ENCODE peak calls at places on chromosomes 1 and 21, in four cellular contexts. Y is aorta; J is CD4-positive, alpha-beta T cell; E is heart right ventricle. M is an unnamed sample.

GRCh38 chr1:2327841-2328240 is 63.5 kb downstream of the MORN1 start:
- DNase-seq in Y (no peak), J (no peak), E (no peak), M (no peak)

GRCh38 chr1:57265105-57265504 is 158.8 kb downstream of the DAB1 start:
- DNase-seq in Y (no peak), J (no peak), E (no peak), M (no peak)

GRCh38 chr1:44811714-44812151 is 3.4 kb downstream of the BTBD19 start:
- DNase-seq in Y (peak), J (no peak), E (peak), M (no peak)

GRCh38 chr1:34130306-34130705 is 34.7 kb downstream of the CSMD2 start:
- DNase-seq in Y (no peak), J (no peak), E (no peak), M (no peak)

GRCh38 chr1:146036241-146036989 is 14.9 kb upstream of the HJV start:
- DNase-seq in Y (no peak), J (no peak), E (no peak), M (no peak)

GRCh38 chr1:176939993-176940392 is 224.5 kb downstream of the ASTN1 start:
- DNase-seq in Y (no peak), J (no peak), E (no peak), M (no peak)

GRCh38 chr1:28815533-28815932 is 3.6 kb downstream of the OPRD1 start:
- DNase-seq in Y (no peak), J (no peak), E (no peak), M (no peak)

GRCh38 chr1:21489146-21489545 is 20.1 kb upstream of the ALPL start:
- DNase-seq in Y (no peak), J (no peak), E (no peak), M (no peak)

GRCh38 chr1:190098756-190099155 is 378.9 kb downstream of the BRINP3 start:
- DNase-seq in Y (no peak), J (no peak), E (no peak), M (no peak)

GRCh38 chr1:35180776-35181374 is 12.1 kb downstream of the SFPQ start:
- DNase-seq in Y (no peak), J (no peak), E (no peak), M (no peak)

GRCh38 chr1:29253180-29253579 is 16.9 kb downstream of the PTPRU start:
- DNase-seq in Y (no peak), J (no peak), E (no peak), M (no peak)

GRCh38 chr21:45403825-45404725 is 890 bp upstream of the COL18A1 start:
- DNase-seq in Y (peak), J (no peak), E (peak), M (no peak)

GRCh38 chr1:212485895-212486590 is 53.3 kb downstream of the NENF start:
- DNase-seq in Y (peak), J (no peak), E (no peak), M (no peak)

GRCh38 chr1:165891461-165891860 is 64.0 kb downstream of the UCK2 start:
- DNase-seq in Y (no peak), J (no peak), E (no peak), M (no peak)

GRCh38 chr1:152967201-152967600 is 3.2 kb upstream of the SPRR4 start:
- DNase-seq in Y (no peak), J (no peak), E (no peak), M (no peak)

GRCh38 chr1:155177918-155178281 is 4.3 kb downstream of the TRIM46 start:
- DNase-seq in Y (no peak), J (no peak), E (no peak), M (no peak)

GRCh38 chr1:187264995-187265602 is 436.4 kb downstream of the PLA2G4A start:
- DNase-seq in Y (no peak), J (no peak), E (no peak), M (no peak)

GRCh38 chr21:35628331-35628730 is 432.0 kb downstream of the SETD4 start:
- DNase-seq in Y (no peak), J (no peak), E (no peak), M (no peak)

DNA sequence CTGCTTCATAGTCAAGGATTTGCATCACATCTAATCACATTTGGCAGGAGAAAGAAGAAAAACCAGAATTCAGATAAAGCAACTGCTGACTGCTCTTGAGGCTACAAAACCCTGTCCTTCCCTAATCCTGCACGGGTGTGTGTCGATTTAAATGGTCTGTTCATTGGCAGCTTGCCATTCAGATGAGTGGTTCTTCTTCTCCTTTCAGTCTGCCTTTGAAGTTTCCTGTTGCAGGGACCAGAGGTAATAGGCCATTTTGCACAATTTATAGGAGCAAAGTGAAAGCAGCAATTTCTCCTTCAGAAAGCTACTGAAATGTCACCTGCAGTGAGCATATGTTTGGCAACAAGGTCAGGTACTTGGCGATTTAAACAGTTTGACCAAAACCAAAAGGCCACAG is 215.3 kb downstream of the OLFM3 start:
- DNase-seq in Y (no peak), J (no peak), E (no peak), M (no peak)
- H3K27ac ChIP-seq in Y (no peak), J (no peak), E (no peak), M (no peak)

GRCh38 chr1:83761977-83762376 is 237.0 kb downstream of the TTLL7 start:
- DNase-seq in Y (no peak), J (no peak), E (no peak), M (no peak)

GRCh38 chr1:83761084-83761760 is 237.7 kb downstream of the TTLL7 start:
- DNase-seq in Y (no peak), J (no peak), E (no peak), M (no peak)

GRCh38 chr1:83762419-83762818 is 236.5 kb downstream of the TTLL7 start:
- DNase-seq in Y (no peak), J (no peak), E (no peak), M (no peak)

GRCh38 chr1:83763281-83764095 is 235.4 kb downstream of the TTLL7 start:
- DNase-seq in Y (no peak), J (no peak), E (no peak), M (no peak)

DNA sequence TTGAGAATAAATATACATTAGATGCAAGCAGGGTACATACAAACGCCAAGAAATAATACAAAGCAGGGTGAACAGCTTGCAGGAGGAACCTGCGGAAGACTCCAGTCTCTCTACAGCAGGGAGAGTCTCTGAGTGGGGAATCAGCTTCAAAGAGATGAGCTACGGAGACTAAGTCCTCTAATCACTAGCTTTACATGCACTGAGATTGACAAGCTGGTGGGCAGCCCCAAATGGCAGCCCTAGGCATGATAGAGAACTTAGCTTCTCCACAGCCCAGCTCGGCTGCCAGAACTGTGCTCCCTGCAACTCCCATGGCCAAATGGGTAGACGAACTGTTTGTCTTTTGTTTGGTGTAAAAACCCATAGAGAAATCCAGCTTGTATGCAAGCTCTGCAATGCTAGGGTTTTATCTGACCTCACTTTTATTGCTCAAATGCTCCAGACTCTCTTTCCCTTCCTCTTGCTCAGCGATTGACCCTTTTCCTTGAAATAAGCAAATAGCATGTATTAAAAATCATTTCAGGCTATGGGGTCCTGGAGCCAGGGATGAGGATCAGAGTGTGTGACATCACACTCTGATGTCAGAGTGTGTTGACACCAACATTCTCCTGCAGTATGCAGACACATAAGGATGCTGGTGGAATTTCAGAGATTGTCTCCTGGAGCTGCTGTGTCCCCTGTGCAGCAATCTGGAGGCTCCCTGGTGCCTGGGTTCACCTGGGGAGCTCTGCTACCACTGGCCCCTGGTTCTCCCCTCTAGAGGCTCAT is 238.5 kb downstream of the TTLL7 start:
- DNase-seq in Y (no peak), J (no peak), E (no peak), M (no peak)
- H3K27ac ChIP-seq in Y (no peak), J (no peak), E (no peak), M (no peak)

GRCh38 chr1:15680614-15681345 is 3.3 kb upstream of the PLEKHM2 start:
- DNase-seq in Y (no peak), J (no peak), E (no peak), M (no peak)

GRCh38 chr1:15676688-15677661 is 7.1 kb upstream of the PLEKHM2 start:
- DNase-seq in Y (no peak), J (no peak), E (no peak), M (no peak)

GRCh38 chr1:15680131-15680530 is 4.0 kb upstream of the PLEKHM2 start:
- DNase-seq in Y (no peak), J (no peak), E (no peak), M (no peak)

GRCh38 chr1:15676010-15676409 is 8.1 kb upstream of the PLEKHM2 start:
- DNase-seq in Y (peak), J (no peak), E (no peak), M (no peak)

DNA sequence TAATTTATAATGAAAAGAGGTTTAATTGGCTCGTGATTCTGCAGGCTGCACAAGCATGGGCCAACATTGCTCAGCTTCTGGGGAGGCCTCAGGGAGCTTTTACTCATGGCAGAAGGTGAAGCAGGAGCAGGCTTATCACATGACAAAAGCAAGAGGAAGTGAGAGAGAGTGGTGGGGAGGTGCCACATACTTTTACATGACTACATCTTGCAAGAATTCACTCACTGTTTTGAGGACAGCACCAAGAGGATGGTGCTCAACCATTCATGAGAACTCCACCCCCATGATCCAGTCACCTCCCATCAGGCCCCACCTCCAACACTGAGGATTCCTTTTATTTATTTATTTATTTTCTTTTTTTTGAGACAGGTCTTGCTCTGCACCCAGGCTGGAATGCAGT is 5.5 kb upstream of the PLEKHM2 start:
- DNase-seq in Y (no peak), J (no peak), E (no peak), M (no peak)
- H3K27ac ChIP-seq in Y (no peak), J (no peak), E (no peak), M (no peak)

DNA sequence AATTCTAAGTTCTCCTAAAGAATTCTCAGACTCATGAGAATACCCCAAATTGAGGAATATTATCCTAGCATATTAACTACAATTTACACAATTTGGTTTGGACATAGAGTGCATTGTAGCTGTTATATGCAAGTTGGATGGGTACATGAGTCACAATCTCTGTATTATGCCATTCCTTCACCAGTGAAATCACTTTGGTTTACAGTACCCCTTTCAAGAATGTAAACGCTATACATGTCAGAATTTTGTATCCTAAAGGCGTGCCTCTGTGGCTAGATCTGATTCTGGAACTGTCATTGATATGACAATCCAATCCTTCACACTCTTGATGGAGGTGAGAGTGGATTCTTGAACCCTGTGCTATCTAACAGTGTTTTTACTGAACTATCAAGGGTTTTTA is 6.7 kb upstream of the IL10RB start:
- DNase-seq in Y (no peak), J (no peak), E (no peak), M (no peak)
- H3K27ac ChIP-seq in Y (no peak), J (peak), E (no peak), M (no peak)

M was measured in substantia nigra.